ENCODE peak calls at places on chromosome 17, in five cellular contexts. J is bronchial epithelial cell, C is epithelial cell of esophagus, P is Panc1, H is fibroblast of lung. Q is an unnamed sample.

GRCh38 chr17:74353446-74354060 is 8.1 kb downstream of the BTBD17 start:
- DNase-seq in J (no peak), P (no peak), H (no peak), C (no peak), Q (no peak)

GRCh38 chr17:32871736-32872135 is 5.2 kb downstream of the MYO1D start:
- DNase-seq in H (no peak), J (no peak), P (no peak), C (no peak), Q (no peak)

GRCh38 chr17:73226556-73227172 is 33.8 kb downstream of the COG1 start:
- DNase-seq in C (no peak), J (no peak), P (no peak), H (no peak), Q (no peak)

GRCh38 chr17:16346721-16347271 is 6.5 kb downstream of the CENPV start:
- DNase-seq in C (no peak), J (no peak), H (no peak), P (no peak), Q (no peak)

GRCh38 chr17:72387487-72387886 is 266.7 kb downstream of the SOX9 start:
- DNase-seq in J (no peak), P (no peak), H (peak), C (peak), Q (no peak)

GRCh38 chr17:35345926-35346771 is 27.3 kb downstream of the SLFN11 start:
- DNase-seq in P (no peak), H (peak), J (peak), C (peak), Q (no peak)

GRCh38 chr17:10598620-10599019 is 49.2 kb upstream of the MYH2 start:
- DNase-seq in P (no peak), H (no peak), J (no peak), C (no peak), Q (no peak)

GRCh38 chr17:65181237-65182061 is 44.3 kb downstream of the RGS9 start:
- DNase-seq in P (no peak), C (no peak), H (no peak), J (no peak), Q (no peak)

GRCh38 chr17:69227536-69227935 is 1.1 kb downstream of the ABCA10 start:
- DNase-seq in H (no peak), P (no peak), J (no peak), C (no peak), Q (no peak)

GRCh38 chr17:70521821-70522256 is 352.5 kb downstream of the KCNJ2 start:
- DNase-seq in J (peak), P (no peak), C (no peak), H (peak), Q (no peak)

GRCh38 chr17:55749985-55750384 is 866 bp upstream of the PCTP start:
- DNase-seq in P (no peak), J (no peak), H (no peak), C (no peak), Q (no peak)

GRCh38 chr17:65025288-65025687 is 31.3 kb downstream of the GNA13 start:
- DNase-seq in J (no peak), P (no peak), C (no peak), H (no peak), Q (no peak)

GRCh38 chr17:55773671-55774070 is 22.8 kb downstream of the PCTP start:
- DNase-seq in C (no peak), J (no peak), P (no peak), H (no peak), Q (no peak)

GRCh38 chr17:42194133-42194899 is at the start of gene GHDC:
- DNase-seq in C (peak), J (peak), H (peak), P (no peak), Q (no peak)

GRCh38 chr17:6212766-6213165 is 142.6 kb downstream of the WSCD1 start:
- DNase-seq in J (no peak), P (no peak), H (no peak), C (no peak), Q (no peak)

GRCh38 chr17:68301438-68301959 is 10.2 kb downstream of the ARSG start:
- DNase-seq in P (no peak), H (no peak), J (no peak), C (no peak), Q (no peak)

GRCh38 chr17:45228121-45228941 is 6.6 kb downstream of the FMNL1 start:
- DNase-seq in C (no peak), P (no peak), H (no peak), J (no peak), Q (no peak)

GRCh38 chr17:69485126-69485724 is 70.7 kb downstream of the MAP2K6 start:
- DNase-seq in C (no peak), H (peak), J (no peak), P (no peak), Q (no peak)

GRCh38 chr17:22409160-22409751 is 716.9 kb downstream of the KCNJ18 start:
- DNase-seq in J (no peak), P (no peak), H (no peak), C (no peak), Q (no peak)

GRCh38 chr17:61200349-61200735 is 199.3 kb upstream of the TBX2 start:
- DNase-seq in J (no peak), P (no peak), C (no peak), H (peak), Q (no peak)

GRCh38 chr17:64252831-64253230 is 10.2 kb downstream of the TEX2 start:
- DNase-seq in C (no peak), J (no peak), P (no peak), H (no peak), Q (no peak)

DNA sequence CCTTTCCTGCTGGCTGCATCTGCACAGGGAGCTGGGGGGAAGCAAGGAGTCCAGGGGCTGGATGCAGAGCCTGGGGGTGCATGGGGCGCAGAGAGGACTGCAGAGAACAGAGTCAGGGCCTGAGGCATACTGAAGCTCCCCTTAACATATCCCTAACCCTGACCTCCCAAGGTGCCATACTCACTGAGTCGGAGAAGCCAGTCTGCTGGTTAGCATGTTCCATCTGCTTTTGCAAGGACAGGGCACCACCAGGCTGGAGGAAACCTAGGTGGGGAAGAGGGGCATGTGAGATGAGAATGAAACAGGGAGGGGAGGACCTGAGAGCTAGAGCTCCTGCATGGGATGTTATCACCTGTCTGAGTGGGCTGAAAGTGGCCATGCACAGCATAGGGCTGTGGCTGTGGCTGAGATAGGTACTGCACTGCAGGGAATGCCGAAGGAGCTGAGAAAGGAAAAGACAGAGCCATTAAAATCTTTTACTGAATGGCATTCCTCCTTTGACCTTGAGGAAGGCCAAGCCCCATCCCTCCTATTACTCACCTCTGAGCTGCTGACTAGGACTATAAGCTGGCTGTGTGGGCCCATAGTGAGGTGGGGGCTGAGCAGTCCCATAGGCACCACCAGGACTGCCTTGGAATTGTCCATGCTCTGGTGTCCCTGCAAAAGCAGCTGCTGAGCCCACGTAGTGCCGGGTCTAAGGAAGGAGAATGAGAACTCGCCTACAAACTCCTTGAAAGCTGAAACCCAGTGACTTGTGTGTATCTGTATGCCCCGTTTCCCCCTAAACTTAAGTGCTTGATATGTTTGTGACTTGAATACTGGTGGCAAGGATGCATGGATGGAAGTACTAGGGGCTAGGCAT is 1.9 kb downstream of the GPS2 start:
- DNase-seq in C (peak), H (no peak), P (no peak), J (no peak), Q (no peak)
- H3K4me3 ChIP-seq in C (no peak), H (no peak), P (no peak), J (no peak), Q (peak)

GRCh38 chr17:80482058-80482318 is 5.6 kb upstream of the NPTX1 start:
- DNase-seq in P (no peak), J (no peak), C (no peak), H (no peak), Q (no peak)

GRCh38 chr17:80482555-80483308 is 6.3 kb upstream of the NPTX1 start:
- DNase-seq in P (no peak), J (no peak), H (no peak), C (no peak), Q (no peak)

GRCh38 chr17:80487511-80487910 is 11.1 kb upstream of the NPTX1 start:
- DNase-seq in P (no peak), C (no peak), H (no peak), J (no peak), Q (no peak)

GRCh38 chr17:80486692-80487091 is 10.3 kb upstream of the NPTX1 start:
- DNase-seq in J (no peak), P (no peak), C (no peak), H (no peak), Q (no peak)

GRCh38 chr17:80485846-80486245 is 9.4 kb upstream of the NPTX1 start:
- DNase-seq in C (no peak), J (no peak), P (no peak), H (no peak), Q (no peak)
- TF ChIP-seq CTCF in C (no peak), J (no peak), P (no peak), H (no peak), Q (no peak)

DNA sequence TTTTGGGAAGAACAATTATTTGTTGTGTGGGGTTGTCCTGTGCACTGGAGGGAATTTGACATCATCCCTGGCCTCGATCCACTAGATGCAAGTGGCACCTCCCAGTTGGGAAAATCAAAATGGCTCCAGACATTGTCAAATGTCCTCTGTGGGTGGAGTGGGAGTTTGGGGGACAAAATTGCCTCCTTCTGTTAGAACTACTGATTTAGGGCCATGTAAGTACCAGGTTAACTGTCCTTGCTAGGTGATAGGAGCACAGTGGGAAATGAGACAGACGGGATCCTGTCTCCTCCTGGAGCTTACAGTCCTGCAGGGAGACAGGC is 56.8 kb downstream of the ARHGAP23 start:
- DNase-seq in J (no peak), P (no peak), C (no peak), H (no peak), Q (no peak)
- H3K4me3 ChIP-seq in J (no peak), P (no peak), C (no peak), H (no peak), Q (no peak)

GRCh38 chr17:50769884-50770283 is 2.6 kb upstream of the ANKRD40CL start:
- DNase-seq in P (no peak), J (no peak), H (no peak), C (no peak), Q (no peak)

GRCh38 chr17:50772251-50772650 is 4.9 kb upstream of the ANKRD40CL start:
- DNase-seq in P (no peak), C (no peak), J (no peak), H (no peak), Q (no peak)

GRCh38 chr17:50778471-50778870 is 11.2 kb upstream of the ANKRD40CL start:
- DNase-seq in P (no peak), J (no peak), H (no peak), C (no peak), Q (no peak)

GRCh38 chr17:50778988-50779387 is 11.7 kb upstream of the ANKRD40CL start:
- DNase-seq in P (no peak), C (no peak), H (no peak), J (no peak), Q (no peak)

GRCh38 chr17:50774225-50774803 is 7.0 kb upstream of the ANKRD40CL start:
- DNase-seq in H (no peak), C (no peak), J (no peak), P (no peak), Q (no peak)
- TF ChIP-seq CTCF in H (no peak), C (no peak), J (no peak), P (no peak), Q (no peak)

GRCh38 chr17:78046923-78047322 is 81.6 kb downstream of the TMC6 start:
- DNase-seq in H (no peak), C (peak), J (no peak), P (no peak), Q (no peak)

GRCh38 chr17:78043031-78043430 is 84.5 kb downstream of the TNRC6C start:
- DNase-seq in H (no peak), J (no peak), P (no peak), C (no peak), Q (no peak)

GRCh38 chr17:78044280-78044835 is 84.2 kb downstream of the TMC6 start:
- DNase-seq in P (no peak), J (no peak), C (peak), H (no peak), Q (no peak)

GRCh38 chr17:78042542-78042941 is 84.0 kb downstream of the TNRC6C start:
- DNase-seq in C (no peak), H (no peak), P (no peak), J (no peak), Q (no peak)

GRCh38 chr17:78045316-78045715 is 83.2 kb downstream of the TMC6 start:
- DNase-seq in H (no peak), J (no peak), P (no peak), C (no peak), Q (no peak)
- H3K4me3 ChIP-seq in H (no peak), J (no peak), P (no peak), C (no peak), Q (no peak)

DNA sequence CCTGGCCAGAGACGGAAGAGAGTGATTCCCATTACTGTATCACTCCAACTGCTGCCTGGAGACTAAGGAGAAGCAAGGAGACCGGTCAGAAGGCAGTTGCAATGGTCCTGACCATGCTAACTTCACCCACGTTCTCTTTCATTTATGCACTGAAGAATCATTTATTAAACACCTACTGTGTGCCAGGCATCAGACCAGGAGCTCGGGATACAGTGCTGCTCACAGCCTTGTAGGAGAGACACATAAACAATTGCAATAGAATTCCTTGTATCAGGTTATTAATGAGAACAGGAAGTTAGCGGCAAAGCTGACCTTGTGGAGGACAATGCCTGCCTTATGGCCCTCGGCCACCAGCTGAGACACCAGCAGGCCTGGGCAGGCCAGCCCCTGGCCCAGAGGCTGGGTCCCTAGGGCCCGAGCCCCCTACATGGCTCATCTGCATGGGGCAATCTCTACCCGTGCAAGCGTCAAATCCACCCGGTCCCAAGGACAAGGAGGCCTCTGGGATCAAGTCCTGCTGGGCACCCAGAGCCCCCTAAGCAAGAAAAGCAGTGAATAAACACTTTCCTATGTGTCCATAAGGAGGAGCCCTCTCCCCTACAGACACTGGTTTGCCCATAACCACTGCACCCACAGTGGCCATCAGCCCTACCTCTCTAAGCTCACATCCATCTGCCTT is 8.6 kb upstream of the ENPP7 start:
- DNase-seq in C (no peak), J (no peak), H (no peak), P (no peak), Q (no peak)
- TF ChIP-seq CTCF in C (no peak), J (no peak), H (no peak), P (no peak), Q (no peak)